ENCODE peak calls at places on chromosomes 6 and 20, in nine cellular contexts. One of them, this sample, is unnamed.

GRCh38 chr6:38355519-38355918 is 284.2 kb downstream of the BTBD9 start:
- DNase-seq in A549: no peak
- DNase-seq in heart right ventricle: no peak
- DNase-seq in pancreas: no peak
- DNase-seq in CD8-positive, alpha-beta T cell: no peak
- DNase-seq in colonic mucosa: no peak
- DNase-seq in left ventricle myocardium inferior: no peak
- DNase-seq in adrenal gland: no peak
- DNase-seq in esophagus muscularis mucosa: no peak
- DNase-seq in this sample: no peak

GRCh38 chr20:48153523-48153922 is 368.2 kb upstream of the SULF2 start:
- DNase-seq in esophagus muscularis mucosa: no peak
- DNase-seq in left ventricle myocardium inferior: no peak
- DNase-seq in heart right ventricle: no peak
- DNase-seq in A549: no peak
- DNase-seq in colonic mucosa: no peak
- DNase-seq in pancreas: no peak
- DNase-seq in CD8-positive, alpha-beta T cell: no peak
- DNase-seq in adrenal gland: no peak
- DNase-seq in this sample: no peak

GRCh38 chr20:33524261-33524660 is 34.4 kb downstream of the CBFA2T2 start:
- DNase-seq in pancreas: no peak
- DNase-seq in heart right ventricle: no peak
- DNase-seq in adrenal gland: no peak
- DNase-seq in esophagus muscularis mucosa: no peak
- DNase-seq in A549: no peak
- DNase-seq in colonic mucosa: no peak
- DNase-seq in CD8-positive, alpha-beta T cell: no peak
- DNase-seq in left ventricle myocardium inferior: no peak
- DNase-seq in this sample: no peak

GRCh38 chr6:72321741-72322140 is 300.1 kb upstream of the KCNQ5 start:
- DNase-seq in pancreas: no peak
- DNase-seq in left ventricle myocardium inferior: no peak
- DNase-seq in adrenal gland: no peak
- DNase-seq in colonic mucosa: no peak
- DNase-seq in A549: no peak
- DNase-seq in heart right ventricle: no peak
- DNase-seq in esophagus muscularis mucosa: no peak
- DNase-seq in CD8-positive, alpha-beta T cell: no peak
- DNase-seq in this sample: no peak

GRCh38 chr6:11341867-11342266 is 109.4 kb upstream of the NEDD9 start:
- DNase-seq in left ventricle myocardium inferior: no peak
- DNase-seq in adrenal gland: no peak
- DNase-seq in pancreas: no peak
- DNase-seq in heart right ventricle: no peak
- DNase-seq in esophagus muscularis mucosa: no peak
- DNase-seq in colonic mucosa: no peak
- DNase-seq in CD8-positive, alpha-beta T cell: no peak
- DNase-seq in A549: no peak
- DNase-seq in this sample: no peak

GRCh38 chr6:69795469-69796080 is 1.2 kb downstream of the LMBRD1 start:
- DNase-seq in A549: no peak
- DNase-seq in adrenal gland: no peak
- DNase-seq in CD8-positive, alpha-beta T cell: no peak
- DNase-seq in pancreas: no peak
- DNase-seq in esophagus muscularis mucosa: no peak
- DNase-seq in colonic mucosa: no peak
- DNase-seq in left ventricle myocardium inferior: no peak
- DNase-seq in heart right ventricle: no peak
- DNase-seq in this sample: no peak

GRCh38 chr20:3743251-3743650 is 10.8 kb downstream of the HSPA12B start:
- DNase-seq in colonic mucosa: no peak
- DNase-seq in pancreas: no peak
- DNase-seq in left ventricle myocardium inferior: no peak
- DNase-seq in adrenal gland: no peak
- DNase-seq in A549: no peak
- DNase-seq in esophagus muscularis mucosa: no peak
- DNase-seq in CD8-positive, alpha-beta T cell: no peak
- DNase-seq in heart right ventricle: no peak
- DNase-seq in this sample: no peak

GRCh38 chr6:168097621-168098430 is 18.8 kb upstream of the FRMD1 start:
- DNase-seq in CD8-positive, alpha-beta T cell: no peak
- DNase-seq in adrenal gland: no peak
- DNase-seq in A549: no peak
- DNase-seq in esophagus muscularis mucosa: no peak
- DNase-seq in pancreas: peak
- DNase-seq in left ventricle myocardium inferior: peak
- DNase-seq in colonic mucosa: no peak
- DNase-seq in heart right ventricle: peak
- DNase-seq in this sample: no peak

GRCh38 chr20:17505664-17506517 is 25.3 kb downstream of the BFSP1 start:
- DNase-seq in A549: no peak
- DNase-seq in adrenal gland: no peak
- DNase-seq in CD8-positive, alpha-beta T cell: peak
- DNase-seq in pancreas: no peak
- DNase-seq in colonic mucosa: no peak
- DNase-seq in left ventricle myocardium inferior: no peak
- DNase-seq in heart right ventricle: no peak
- DNase-seq in esophagus muscularis mucosa: no peak
- DNase-seq in this sample: no peak

GRCh38 chr6:36101691-36102090 is 28.6 kb upstream of the MAPK13 start:
- DNase-seq in CD8-positive, alpha-beta T cell: no peak
- DNase-seq in colonic mucosa: no peak
- DNase-seq in left ventricle myocardium inferior: no peak
- DNase-seq in esophagus muscularis mucosa: no peak
- DNase-seq in A549: no peak
- DNase-seq in pancreas: no peak
- DNase-seq in adrenal gland: no peak
- DNase-seq in heart right ventricle: no peak
- DNase-seq in this sample: no peak

GRCh38 chr6:145544031-145544430 is 191.3 kb downstream of the EPM2A start:
- DNase-seq in adrenal gland: peak
- DNase-seq in CD8-positive, alpha-beta T cell: no peak
- DNase-seq in left ventricle myocardium inferior: no peak
- DNase-seq in esophagus muscularis mucosa: no peak
- DNase-seq in A549: peak
- DNase-seq in pancreas: no peak
- DNase-seq in heart right ventricle: no peak
- DNase-seq in colonic mucosa: no peak
- DNase-seq in this sample: no peak

GRCh38 chr20:48640871-48641270 is 186.9 kb downstream of the PREX1 start:
- DNase-seq in CD8-positive, alpha-beta T cell: no peak
- DNase-seq in adrenal gland: no peak
- DNase-seq in A549: no peak
- DNase-seq in colonic mucosa: no peak
- DNase-seq in esophagus muscularis mucosa: no peak
- DNase-seq in pancreas: no peak
- DNase-seq in heart right ventricle: no peak
- DNase-seq in left ventricle myocardium inferior: no peak
- DNase-seq in this sample: no peak

GRCh38 chr20:48308232-48308781 is 519.5 kb downstream of the PREX1 start:
- DNase-seq in colonic mucosa: no peak
- DNase-seq in heart right ventricle: no peak
- DNase-seq in A549: no peak
- DNase-seq in left ventricle myocardium inferior: no peak
- DNase-seq in esophagus muscularis mucosa: no peak
- DNase-seq in CD8-positive, alpha-beta T cell: no peak
- DNase-seq in adrenal gland: no peak
- DNase-seq in pancreas: no peak
- DNase-seq in this sample: no peak

GRCh38 chr6:165515963-165516624 is 146.9 kb downstream of the PDE10A start:
- DNase-seq in pancreas: no peak
- DNase-seq in A549: peak
- DNase-seq in left ventricle myocardium inferior: no peak
- DNase-seq in CD8-positive, alpha-beta T cell: no peak
- DNase-seq in colonic mucosa: no peak
- DNase-seq in adrenal gland: no peak
- DNase-seq in heart right ventricle: no peak
- DNase-seq in esophagus muscularis mucosa: no peak
- DNase-seq in this sample: no peak

GRCh38 chr20:37845261-37845681 is 57.7 kb upstream of the VSTM2L start:
- DNase-seq in adrenal gland: peak
- DNase-seq in pancreas: peak
- DNase-seq in CD8-positive, alpha-beta T cell: no peak
- DNase-seq in A549: no peak
- DNase-seq in left ventricle myocardium inferior: peak
- DNase-seq in esophagus muscularis mucosa: no peak
- DNase-seq in colonic mucosa: no peak
- DNase-seq in heart right ventricle: peak
- DNase-seq in this sample: no peak

GRCh38 chr20:14498809-14499208 is 161.4 kb upstream of the FLRT3 start:
- DNase-seq in left ventricle myocardium inferior: no peak
- DNase-seq in colonic mucosa: no peak
- DNase-seq in heart right ventricle: no peak
- DNase-seq in adrenal gland: no peak
- DNase-seq in esophagus muscularis mucosa: no peak
- DNase-seq in pancreas: no peak
- DNase-seq in A549: no peak
- DNase-seq in CD8-positive, alpha-beta T cell: no peak
- DNase-seq in this sample: no peak

GRCh38 chr6:135306740-135307420 is 125.8 kb downstream of the MYB start:
- DNase-seq in colonic mucosa: no peak
- DNase-seq in esophagus muscularis mucosa: no peak
- DNase-seq in left ventricle myocardium inferior: no peak
- DNase-seq in CD8-positive, alpha-beta T cell: no peak
- DNase-seq in A549: no peak
- DNase-seq in adrenal gland: no peak
- DNase-seq in heart right ventricle: no peak
- DNase-seq in pancreas: no peak
- DNase-seq in this sample: no peak

GRCh38 chr6:124854338-124854922 is 107.8 kb upstream of the RNF217 start:
- DNase-seq in heart right ventricle: no peak
- DNase-seq in pancreas: no peak
- DNase-seq in colonic mucosa: no peak
- DNase-seq in esophagus muscularis mucosa: no peak
- DNase-seq in adrenal gland: no peak
- DNase-seq in CD8-positive, alpha-beta T cell: no peak
- DNase-seq in A549: no peak
- DNase-seq in left ventricle myocardium inferior: no peak
- DNase-seq in this sample: no peak

GRCh38 chr6:152642578-152643375 is 5.6 kb upstream of the SYNE1 start:
- DNase-seq in pancreas: peak
- DNase-seq in heart right ventricle: peak
- DNase-seq in colonic mucosa: peak
- DNase-seq in left ventricle myocardium inferior: peak
- DNase-seq in A549: peak
- DNase-seq in adrenal gland: peak
- DNase-seq in esophagus muscularis mucosa: no peak
- DNase-seq in CD8-positive, alpha-beta T cell: no peak
- DNase-seq in this sample: peak

GRCh38 chr6:138622967-138623366 is 123.7 kb upstream of the NHSL1 start:
- DNase-seq in esophagus muscularis mucosa: no peak
- DNase-seq in pancreas: no peak
- DNase-seq in colonic mucosa: no peak
- DNase-seq in left ventricle myocardium inferior: no peak
- DNase-seq in adrenal gland: no peak
- DNase-seq in CD8-positive, alpha-beta T cell: no peak
- DNase-seq in A549: no peak
- DNase-seq in heart right ventricle: no peak
- DNase-seq in this sample: no peak

GRCh38 chr6:158068156-158068892 is 86.7 kb downstream of the SYNJ2 start:
- DNase-seq in A549: no peak
- DNase-seq in left ventricle myocardium inferior: no peak
- DNase-seq in heart right ventricle: no peak
- DNase-seq in adrenal gland: no peak
- DNase-seq in colonic mucosa: no peak
- DNase-seq in esophagus muscularis mucosa: no peak
- DNase-seq in pancreas: no peak
- DNase-seq in CD8-positive, alpha-beta T cell: no peak
- DNase-seq in this sample: no peak
- TF ChIP-seq CTCF in A549: no peak
- TF ChIP-seq CTCF in left ventricle myocardium inferior: no peak
- TF ChIP-seq CTCF in heart right ventricle: no peak
- TF ChIP-seq CTCF in adrenal gland: no peak
- TF ChIP-seq CTCF in colonic mucosa: no peak
- TF ChIP-seq CTCF in esophagus muscularis mucosa: no peak
- TF ChIP-seq CTCF in pancreas: no peak
- TF ChIP-seq CTCF in CD8-positive, alpha-beta T cell: no peak
- TF ChIP-seq CTCF in this sample: no peak

GRCh38 chr6:30508890-30509736 is 19.8 kb downstream of the HLA-E start:
- DNase-seq in CD8-positive, alpha-beta T cell: no peak
- DNase-seq in pancreas: no peak
- DNase-seq in esophagus muscularis mucosa: peak
- DNase-seq in A549: no peak
- DNase-seq in colonic mucosa: no peak
- DNase-seq in left ventricle myocardium inferior: no peak
- DNase-seq in adrenal gland: no peak
- DNase-seq in heart right ventricle: no peak
- DNase-seq in this sample: no peak
- H3K27ac ChIP-seq in CD8-positive, alpha-beta T cell: no peak
- H3K27ac ChIP-seq in pancreas: no peak
- H3K27ac ChIP-seq in esophagus muscularis mucosa: no peak
- H3K27ac ChIP-seq in A549: no peak
- H3K27ac ChIP-seq in colonic mucosa: peak
- H3K27ac ChIP-seq in left ventricle myocardium inferior: peak
- H3K27ac ChIP-seq in adrenal gland: no peak
- H3K27ac ChIP-seq in heart right ventricle: no peak
- H3K27ac ChIP-seq in this sample: peak

DNA sequence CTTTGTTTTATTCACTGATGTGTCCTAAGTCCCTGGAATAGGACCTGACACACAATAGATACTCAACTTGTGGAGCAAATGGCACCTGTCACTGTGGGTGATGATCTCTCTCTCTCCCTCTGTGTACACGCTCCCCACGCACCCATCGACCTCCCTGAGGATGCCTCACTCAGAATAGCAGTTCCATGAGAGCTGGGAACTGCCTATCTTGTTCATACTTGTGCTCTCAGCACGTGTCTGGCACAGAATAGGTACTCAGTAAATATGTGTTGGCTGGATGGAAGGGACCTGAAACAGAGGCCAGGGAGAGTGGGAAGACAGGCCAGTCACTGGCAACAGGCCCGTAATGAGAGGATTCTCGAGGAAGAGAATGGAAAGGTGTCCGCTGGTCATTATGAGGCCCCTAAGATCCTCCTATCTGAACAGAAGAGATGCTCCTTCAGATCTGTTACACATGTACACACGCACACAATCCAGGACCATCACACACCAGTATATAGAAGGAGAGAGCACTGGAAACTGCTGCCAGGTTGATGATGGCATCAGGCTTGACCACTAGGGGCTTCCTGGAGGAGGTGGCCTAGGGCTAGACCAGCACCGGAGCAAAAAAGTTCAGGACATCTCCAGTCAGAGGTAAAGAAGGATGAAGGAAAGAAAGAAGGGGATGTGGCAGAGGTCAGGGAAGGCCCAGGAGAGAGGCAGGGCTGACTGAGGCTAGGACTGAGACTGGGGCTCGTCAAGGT is 30.9 kb downstream of the VEGFA start:
- DNase-seq in CD8-positive, alpha-beta T cell: no peak
- DNase-seq in heart right ventricle: no peak
- DNase-seq in pancreas: no peak
- DNase-seq in left ventricle myocardium inferior: no peak
- DNase-seq in colonic mucosa: no peak
- DNase-seq in esophagus muscularis mucosa: no peak
- DNase-seq in adrenal gland: no peak
- DNase-seq in A549: no peak
- DNase-seq in this sample: no peak
- TF ChIP-seq CTCF in CD8-positive, alpha-beta T cell: no peak
- TF ChIP-seq CTCF in heart right ventricle: no peak
- TF ChIP-seq CTCF in pancreas: no peak
- TF ChIP-seq CTCF in left ventricle myocardium inferior: no peak
- TF ChIP-seq CTCF in colonic mucosa: no peak
- TF ChIP-seq CTCF in esophagus muscularis mucosa: no peak
- TF ChIP-seq CTCF in adrenal gland: no peak
- TF ChIP-seq CTCF in A549: no peak
- TF ChIP-seq CTCF in this sample: no peak

GRCh38 chr6:136771306-136771705 is 21.0 kb downstream of the MAP3K5 start:
- DNase-seq in left ventricle myocardium inferior: no peak
- DNase-seq in CD8-positive, alpha-beta T cell: no peak
- DNase-seq in esophagus muscularis mucosa: no peak
- DNase-seq in pancreas: no peak
- DNase-seq in A549: no peak
- DNase-seq in adrenal gland: no peak
- DNase-seq in colonic mucosa: no peak
- DNase-seq in heart right ventricle: no peak
- DNase-seq in this sample: no peak
- H3K27ac ChIP-seq in left ventricle myocardium inferior: peak
- H3K27ac ChIP-seq in CD8-positive, alpha-beta T cell: no peak
- H3K27ac ChIP-seq in esophagus muscularis mucosa: no peak
- H3K27ac ChIP-seq in pancreas: no peak
- H3K27ac ChIP-seq in A549: no peak
- H3K27ac ChIP-seq in adrenal gland: no peak
- H3K27ac ChIP-seq in colonic mucosa: no peak
- H3K27ac ChIP-seq in heart right ventricle: no peak
- H3K27ac ChIP-seq in this sample: no peak